ENCODE peak calls at places on chromosomes 13 and 19, in ten cellular contexts. J is tibial nerve, G is ovary, T is upper lobe of left lung, L is GM12878, K is sigmoid colon, X is suprapubic skin, C is transverse colon, D is K562, U is HepG2. E is an unnamed sample. For H3K27me3, the result is how much of the 10 kb centered on the place peaks cover.

GRCh38 chr13:99033814-99034213 is 56.0 kb upstream of the DOCK9 start:
- DNase-seq in X (no peak), D (no peak), L (no peak), C (no peak), J (no peak), K (no peak), U (peak), T (no peak), G (no peak), E (no peak)

GRCh38 chr19:58067240-58067912 is 8.3 kb downstream of the ZNF135 start:
- DNase-seq in C (no peak), U (no peak), D (no peak), J (no peak), X (no peak), G (no peak), T (no peak), K (no peak), L (no peak), E (no peak)

GRCh38 chr13:23703241-23703640 is 133.0 kb downstream of the TNFRSF19 start:
- DNase-seq in X (no peak), K (no peak), G (no peak), J (no peak), L (no peak), T (peak), U (no peak), D (no peak), C (no peak), E (no peak)

GRCh38 chr19:6667114-6667627 is 2.8 kb downstream of the TNFSF14 start:
- DNase-seq in J (no peak), D (peak), K (no peak), L (no peak), G (no peak), C (no peak), X (no peak), U (no peak), T (no peak), E (no peak)

GRCh38 chr19:40279120-40279551 is 6.0 kb downstream of the AKT2 start:
- DNase-seq in K (peak), T (no peak), L (no peak), X (no peak), G (peak), U (no peak), D (no peak), J (peak), C (peak), E (no peak)

GRCh38 chr19:34662919-34663318 is 14.0 kb downstream of the SCGB2B2 start:
- DNase-seq in U (peak), J (no peak), K (no peak), T (no peak), G (no peak), L (no peak), D (peak), X (no peak), C (no peak), E (no peak)

GRCh38 chr19:47275866-47276461 is 1.3 kb downstream of the INAFM1 start:
- DNase-seq in J (no peak), T (peak), C (no peak), D (no peak), G (peak), L (no peak), X (no peak), U (no peak), K (peak), E (no peak)

GRCh38 chr19:41977916-41978315 is 16.1 kb downstream of the ATP1A3 start:
- DNase-seq in U (no peak), C (no peak), J (no peak), T (peak), D (no peak), K (no peak), X (no peak), G (no peak), L (no peak), E (no peak)

GRCh38 chr13:33251131-33251629 is 34.4 kb downstream of the STARD13 start:
- DNase-seq in T (no peak), G (no peak), X (no peak), J (no peak), C (no peak), D (no peak), L (peak), U (no peak), K (peak), E (no peak)

GRCh38 chr13:108082481-108082880 is 132.9 kb downstream of the LIG4 start:
- DNase-seq in J (no peak), D (no peak), G (no peak), X (no peak), L (no peak), T (no peak), U (no peak), K (no peak), C (no peak), E (no peak)

GRCh38 chr19:15641901-15642491 is 1.3 kb downstream of the CYP4F3 start:
- DNase-seq in G (no peak), J (no peak), D (no peak), T (no peak), K (no peak), C (no peak), L (no peak), X (no peak), U (no peak), E (no peak)

GRCh38 chr13:28761586-28761985 is 42.8 kb upstream of the SLC46A3 start:
- DNase-seq in K (no peak), T (no peak), L (no peak), G (no peak), X (no peak), J (no peak), D (no peak), C (no peak), U (no peak), E (no peak)

GRCh38 chr13:30739646-30740642 is 4.6 kb downstream of the ALOX5AP start:
- DNase-seq in T (no peak), D (no peak), K (no peak), X (peak), J (no peak), G (no peak), C (no peak), U (no peak), L (peak), E (peak)

GRCh38 chr19:19098084-19098702 is 34.4 kb downstream of the SLC25A42 start:
- DNase-seq in J (no peak), X (no peak), K (no peak), D (no peak), G (no peak), L (no peak), U (peak), T (no peak), C (no peak), E (no peak)

GRCh38 chr19:11269408-11269807 is 7.1 kb upstream of the DOCK6 start:
- DNase-seq in K (no peak), X (no peak), G (no peak), C (no peak), J (no peak), T (no peak), D (peak), U (no peak), L (no peak), E (no peak)

GRCh38 chr19:53333071-53333465 is 481 bp upstream of the ZNF845 start:
- DNase-seq in J (no peak), T (peak), D (no peak), C (peak), X (peak), L (no peak), K (peak), U (no peak), G (peak), E (peak)

GRCh38 chr19:53546766-53547541 is 9.0 kb downstream of the ZNF331 start:
- DNase-seq in T (no peak), C (no peak), G (no peak), U (no peak), L (no peak), X (no peak), K (no peak), D (no peak), J (no peak), E (no peak)

GRCh38 chr19:45408830-45409593 is 2.6 kb downstream of the POLR1G start:
- DNase-seq in T (no peak), C (no peak), X (no peak), K (no peak), D (no peak), G (no peak), L (no peak), U (no peak), J (no peak), E (no peak)
- TF ChIP-seq EP300 in T (no peak), C (no peak), X (no peak), K (no peak), D (no peak), G (no peak), L (no peak), U (no peak), J (no peak), E (no peak)

GRCh38 chr19:33622809-33623511 is 1.2 kb downstream of the CHST8 start:
- DNase-seq in K (no peak), L (no peak), U (no peak), X (no peak), T (peak), C (no peak), D (no peak), J (no peak), G (no peak), E (no peak)

GRCh38 chr19:33622505-33622808 is 704 bp downstream of the CHST8 start:
- DNase-seq in T (peak), K (no peak), G (no peak), J (no peak), X (no peak), L (no peak), U (no peak), D (no peak), C (no peak), E (no peak)

GRCh38 chr19:33621065-33621785 is 528 bp upstream of the CHST8 start:
- DNase-seq in L (no peak), K (peak), J (no peak), U (no peak), X (no peak), T (peak), D (no peak), C (no peak), G (no peak), E (no peak)

GRCh38 chr19:33620611-33621010 is 1.1 kb upstream of the CHST8 start:
- DNase-seq in L (no peak), G (no peak), X (no peak), C (no peak), T (no peak), K (peak), D (no peak), J (no peak), U (no peak), E (no peak)

GRCh38 chr19:33621811-33622504 is at the start of gene CHST8:
- DNase-seq in K (no peak), U (no peak), J (no peak), C (peak), T (peak), D (peak), X (no peak), L (no peak), G (peak), E (peak)
- H3K27me3 ChIP-seq in K (half or more), U (half or more), J (under half), C (half or more), T (under half), D (under half), X (half or more), L (under half), G (under half), E (under half)

GRCh38 chr13:97182065-97182890 is 39.9 kb upstream of the MBNL2 start:
- DNase-seq in X (no peak), G (no peak), C (no peak), J (no peak), K (no peak), D (no peak), L (no peak), T (no peak), U (no peak), E (no peak)
- TF ChIP-seq EP300 in X (no peak), G (no peak), C (no peak), J (no peak), K (no peak), D (no peak), L (no peak), T (no peak), U (no peak), E (no peak)

GRCh38 chr19:55069137-55069858 is 6.3 kb upstream of the RDH13 start:
- DNase-seq in X (no peak), J (no peak), K (no peak), U (no peak), L (no peak), C (peak), D (peak), G (no peak), T (no peak), E (peak)

GRCh38 chr19:55068803-55069136 is 5.8 kb upstream of the RDH13 start:
- DNase-seq in L (no peak), U (no peak), G (no peak), K (no peak), D (no peak), X (no peak), T (no peak), J (no peak), C (no peak), E (no peak)

GRCh38 chr19:55071913-55072312 is 3.8 kb upstream of the EPS8L1 start:
- DNase-seq in U (no peak), G (no peak), C (no peak), X (no peak), L (no peak), D (no peak), K (no peak), J (no peak), T (no peak), E (no peak)

GRCh38 chr19:55069859-55070225 is 5.8 kb upstream of the EPS8L1 start:
- DNase-seq in U (no peak), K (no peak), G (no peak), T (no peak), D (no peak), X (no peak), C (no peak), J (no peak), L (no peak), E (no peak)

DNA sequence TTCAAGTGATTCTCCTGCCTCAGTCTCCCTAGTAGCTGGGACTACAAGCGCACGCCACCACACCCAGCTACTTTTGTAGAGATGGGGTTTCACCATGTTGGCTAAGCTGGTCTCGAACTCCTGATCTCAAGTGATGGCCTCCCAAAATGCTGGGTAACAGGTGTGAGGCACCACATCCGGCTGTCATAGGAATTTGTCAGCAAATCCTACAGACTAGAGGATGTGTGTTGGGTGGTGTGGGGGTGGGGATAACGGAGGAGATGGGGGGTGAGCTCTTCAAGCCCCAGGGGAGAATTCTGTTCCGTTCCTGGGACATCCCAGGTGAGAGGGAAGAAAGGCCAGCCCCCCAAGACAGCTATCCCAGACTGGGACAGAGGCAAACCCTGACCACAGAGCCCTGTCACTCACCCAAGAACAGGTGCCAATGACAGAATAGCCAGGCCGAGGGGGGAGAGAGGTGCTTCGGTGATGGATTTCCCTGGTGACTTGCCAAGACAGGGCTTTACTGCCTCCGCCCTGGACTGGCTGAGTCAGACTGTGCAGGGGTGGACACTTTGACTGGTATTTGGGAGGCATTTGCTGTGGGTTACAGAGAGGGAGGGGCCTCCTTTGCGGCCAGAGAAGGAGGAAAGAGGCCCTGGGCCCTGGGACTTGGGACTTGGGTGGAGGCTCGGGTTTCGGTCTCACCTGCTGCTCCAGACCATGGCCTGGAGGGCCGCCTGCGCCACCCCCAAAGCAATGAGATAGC is 4.7 kb upstream of the EPS8L1 start:
- DNase-seq in K (no peak), J (no peak), D (peak), T (no peak), C (peak), U (no peak), L (no peak), G (no peak), X (no peak), E (peak)
- H3K27me3 ChIP-seq in K (half or more), J (half or more), D (under half), T (under half), C (under half), U (under half), L (under half), G (under half), X (under half), E (under half)

GRCh38 chr19:30074741-30075460 is 132.9 kb downstream of the URI1 start:
- DNase-seq in C (no peak), G (no peak), T (no peak), U (no peak), J (no peak), D (no peak), K (peak), X (peak), L (no peak), E (no peak)
- TF ChIP-seq EP300 in C (no peak), G (no peak), T (no peak), U (no peak), J (no peak), D (no peak), K (no peak), X (no peak), L (no peak), E (no peak)

GRCh38 chr13:110293037-110293436 is 13.9 kb downstream of the COL4A1 start:
- DNase-seq in J (no peak), G (no peak), U (no peak), K (peak), X (no peak), C (no peak), L (no peak), T (no peak), D (no peak), E (no peak)

GRCh38 chr13:110291286-110291685 is 15.7 kb downstream of the COL4A1 start:
- DNase-seq in X (no peak), J (no peak), T (no peak), U (no peak), L (no peak), K (peak), G (no peak), D (no peak), C (no peak), E (no peak)

GRCh38 chr13:110294624-110295023 is 12.3 kb downstream of the COL4A1 start:
- DNase-seq in J (no peak), D (no peak), T (no peak), C (no peak), U (no peak), G (no peak), L (no peak), X (no peak), K (no peak), E (no peak)

GRCh38 chr13:110293649-110294048 is 13.3 kb downstream of the COL4A1 start:
- DNase-seq in K (peak), J (no peak), U (no peak), D (no peak), T (no peak), C (no peak), G (no peak), L (no peak), X (no peak), E (no peak)

GRCh38 chr13:110294146-110294545 is 12.8 kb downstream of the COL4A1 start:
- DNase-seq in L (no peak), X (no peak), T (no peak), K (peak), C (no peak), J (no peak), D (no peak), G (no peak), U (no peak), E (no peak)
- H3K27me3 ChIP-seq in L (under half), X (under half), T (under half), K (under half), C (under half), J (under half), D (under half), G (under half), U (under half), E (under half)

GRCh38 chr13:32098275-32098674 is 66.7 kb downstream of the FRY start:
- DNase-seq in K (no peak), D (no peak), J (no peak), U (peak), G (no peak), X (no peak), C (no peak), T (no peak), L (no peak), E (no peak)
- TF ChIP-seq EP300 in K (no peak), D (no peak), J (no peak), U (no peak), G (no peak), X (no peak), C (no peak), T (no peak), L (no peak), E (no peak)

DNA sequence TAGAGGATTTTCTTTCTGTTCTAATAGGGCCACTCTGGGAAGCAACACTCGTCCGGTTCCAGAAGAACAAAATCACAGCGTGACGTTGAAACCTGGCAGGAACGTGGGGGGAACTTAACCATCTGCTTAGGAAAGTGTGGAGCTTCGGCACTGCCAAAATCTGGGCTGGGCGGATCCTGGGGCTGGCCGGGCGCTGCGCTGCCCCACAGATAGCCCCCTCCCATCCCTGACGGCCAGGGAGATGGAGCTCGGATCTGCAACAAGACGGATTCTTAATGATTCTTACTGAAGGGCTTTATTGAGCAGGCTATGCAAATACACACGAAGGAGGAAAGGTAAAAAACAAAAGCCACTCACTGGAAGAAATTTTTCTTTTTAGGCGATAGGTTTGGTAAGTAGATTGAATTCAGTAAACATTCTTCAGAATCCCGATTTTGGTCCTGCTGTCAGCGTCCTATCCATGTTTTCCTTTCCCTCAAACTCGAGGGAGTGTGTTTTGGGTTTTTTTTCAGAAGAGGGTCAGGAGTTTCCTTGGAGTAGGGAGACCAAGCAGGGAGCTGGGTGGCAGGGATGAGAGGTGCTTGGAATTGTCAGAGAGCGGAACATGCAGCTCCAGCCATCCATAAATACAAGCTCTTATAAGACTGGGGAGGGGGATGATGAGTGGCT is 1.4 kb upstream of the PCDH8 start:
- DNase-seq in U (no peak), G (no peak), T (peak), D (no peak), L (no peak), K (no peak), C (no peak), X (no peak), J (no peak), E (no peak)
- H3K27me3 ChIP-seq in U (under half), G (under half), T (under half), D (under half), L (under half), K (half or more), C (half or more), X (half or more), J (half or more), E (half or more)

GRCh38 chr19:10113964-10114650 is 2.6 kb downstream of the P2RY11 start:
- DNase-seq in K (no peak), D (peak), J (no peak), C (no peak), U (no peak), X (no peak), L (no peak), G (no peak), T (peak), E (no peak)

GRCh38 chr19:10111405-10111811 is at the start of gene P2RY11:
- DNase-seq in T (no peak), L (peak), C (peak), U (no peak), K (no peak), J (no peak), D (no peak), G (no peak), X (no peak), E (no peak)

GRCh38 chr19:10113592-10113963 is 2.1 kb downstream of the P2RY11 start:
- DNase-seq in T (no peak), C (no peak), X (no peak), L (no peak), K (no peak), D (no peak), J (no peak), U (no peak), G (no peak), E (no peak)

GRCh38 chr19:10112037-10112751 is 701 bp downstream of the P2RY11 start:
- DNase-seq in D (no peak), X (no peak), C (peak), T (no peak), U (no peak), G (no peak), J (no peak), K (no peak), L (no peak), E (no peak)

GRCh38 chr19:10112895-10113591 is 1.6 kb downstream of the P2RY11 start:
- DNase-seq in C (peak), T (peak), D (peak), K (no peak), X (no peak), L (no peak), J (no peak), G (no peak), U (peak), E (peak)
- TF ChIP-seq EP300 in C (no peak), T (no peak), D (no peak), K (no peak), X (no peak), L (no peak), J (no peak), G (no peak), U (no peak), E (no peak)

DNA sequence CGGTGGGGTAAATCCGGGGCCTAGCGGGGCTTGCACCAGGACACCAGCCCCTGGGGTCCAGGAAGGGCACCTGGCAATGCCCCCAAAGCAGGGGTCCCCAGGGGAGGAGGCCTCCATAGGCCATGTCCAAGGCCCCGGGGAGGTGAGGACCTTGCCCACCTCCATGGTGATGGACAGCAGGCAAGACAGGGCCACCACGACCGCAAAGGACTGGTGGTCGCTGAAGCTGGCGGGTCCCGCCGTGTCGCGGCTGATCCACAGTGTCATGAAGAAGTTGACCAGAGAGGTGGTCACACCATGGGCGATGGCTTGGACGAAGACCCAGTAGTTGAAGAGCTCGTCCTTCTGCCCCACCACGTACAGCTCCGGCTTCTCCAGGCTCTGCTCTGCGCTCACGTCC is 26.8 kb downstream of the ATP8B3 start:
- DNase-seq in C (no peak), J (no peak), U (no peak), K (no peak), X (no peak), G (no peak), L (no peak), D (no peak), T (peak), E (no peak)
- H3K27me3 ChIP-seq in C (half or more), J (half or more), U (under half), K (half or more), X (half or more), G (under half), L (under half), D (under half), T (under half), E (half or more)

E was measured in stomach.